ENCODE peak calls at places on chromosomes 4 and X, in five cellular contexts. One of them, this sample, is unnamed.

GRCh38 chrX:2503591-2504500 is 3.1 kb upstream of the DHRSX start:
- DNase-seq in heart right ventricle: no peak
- DNase-seq in GM23338: no peak
- DNase-seq in T follicular helper cell: no peak
- DNase-seq in cerebellar cortex: no peak
- DNase-seq in this sample: no peak

GRCh38 chr4:75289843-75290616 is 224.2 kb downstream of the RCHY1 start:
- DNase-seq in heart right ventricle: no peak
- DNase-seq in T follicular helper cell: no peak
- DNase-seq in cerebellar cortex: peak
- DNase-seq in GM23338: peak
- DNase-seq in this sample: peak

GRCh38 chr4:122099896-122100295 is 52.2 kb upstream of the BLTP1 start:
- DNase-seq in cerebellar cortex: no peak
- DNase-seq in T follicular helper cell: no peak
- DNase-seq in heart right ventricle: no peak
- DNase-seq in GM23338: no peak
- DNase-seq in this sample: peak

GRCh38 chr4:23889368-23889767 is 479 bp downstream of the PPARGC1A start:
- DNase-seq in heart right ventricle: no peak
- DNase-seq in GM23338: no peak
- DNase-seq in T follicular helper cell: no peak
- DNase-seq in cerebellar cortex: no peak
- DNase-seq in this sample: no peak

GRCh38 chr4:3856604-3857204 is 90.5 kb downstream of the ADRA2C start:
- DNase-seq in GM23338: no peak
- DNase-seq in cerebellar cortex: no peak
- DNase-seq in T follicular helper cell: no peak
- DNase-seq in heart right ventricle: no peak
- DNase-seq in this sample: no peak

GRCh38 chr4:110296892-110297291 is 98.5 kb upstream of the ELOVL6 start:
- DNase-seq in cerebellar cortex: no peak
- DNase-seq in heart right ventricle: no peak
- DNase-seq in T follicular helper cell: no peak
- DNase-seq in GM23338: no peak
- DNase-seq in this sample: no peak

GRCh38 chr4:122612540-122612939 is 8.3 kb downstream of the IL21 start:
- DNase-seq in heart right ventricle: no peak
- DNase-seq in GM23338: no peak
- DNase-seq in T follicular helper cell: no peak
- DNase-seq in cerebellar cortex: no peak
- DNase-seq in this sample: peak

GRCh38 chrX:10509397-10509796 is 111.0 kb downstream of the MID1 start:
- DNase-seq in GM23338: peak
- DNase-seq in T follicular helper cell: no peak
- DNase-seq in heart right ventricle: no peak
- DNase-seq in cerebellar cortex: no peak
- DNase-seq in this sample: no peak

GRCh38 chr4:180913750-180914149 is 1329.5 kb upstream of the TENM3 start:
- DNase-seq in cerebellar cortex: no peak
- DNase-seq in T follicular helper cell: no peak
- DNase-seq in GM23338: no peak
- DNase-seq in heart right ventricle: no peak
- DNase-seq in this sample: peak

GRCh38 chr4:186266699-186267467 is 894 bp downstream of the F11 start:
- DNase-seq in heart right ventricle: no peak
- DNase-seq in T follicular helper cell: no peak
- DNase-seq in GM23338: peak
- DNase-seq in cerebellar cortex: no peak
- DNase-seq in this sample: no peak